ENCODE peak calls at places on chromosomes 2 and 18, in ten cellular contexts. W, M, U, X, Z, Q, K, G, A and S are unnamed samples.

GRCh38 chr2:210616074-210616473 is 59.7 kb downstream of the CPS1 start:
- DNase-seq in K (no peak), X (no peak), Z (no peak), W (no peak), A (no peak), G (no peak), Q (no peak), U (no peak), M (no peak), S (no peak)

GRCh38 chr18:28689591-28689990 is 512.7 kb upstream of the CDH2 start:
- DNase-seq in A (no peak), X (no peak), W (no peak), G (no peak), U (no peak), K (no peak), Z (no peak), M (no peak), Q (no peak), S (no peak)

GRCh38 chr2:1546023-1546591 is 132.8 kb downstream of the TPO start:
- DNase-seq in X (no peak), A (no peak), Z (peak), U (no peak), Q (peak), W (no peak), K (peak), M (peak), G (peak), S (no peak)

GRCh38 chr2:242069018-242069417 is 199.5 kb downstream of the RTP5 start:
- DNase-seq in U (no peak), W (no peak), Q (no peak), G (no peak), M (no peak), Z (no peak), X (no peak), K (no peak), A (no peak), S (no peak)

GRCh38 chr2:206311026-206311425 is 36.6 kb downstream of the ZDBF2 start:
- DNase-seq in A (no peak), K (no peak), Z (no peak), M (no peak), G (no peak), X (no peak), U (no peak), W (no peak), Q (no peak), S (no peak)

GRCh38 chr2:143926731-143927130 is 593.2 kb downstream of the ZEB2 start:
- DNase-seq in Q (no peak), X (no peak), U (no peak), A (no peak), Z (no peak), G (no peak), M (no peak), K (no peak), W (no peak), S (no peak)

GRCh38 chr18:59631583-59632181 is 65.5 kb downstream of the CCBE1 start:
- DNase-seq in W (no peak), X (no peak), Z (peak), M (no peak), U (no peak), A (no peak), Q (peak), K (no peak), G (peak), S (no peak)

GRCh38 chr2:98713332-98714015 is 17.5 kb downstream of the MGAT4A start:
- DNase-seq in K (no peak), Q (no peak), A (no peak), G (no peak), U (no peak), X (no peak), W (no peak), M (no peak), Z (no peak), S (no peak)

GRCh38 chr2:158388159-158388558 is 68.4 kb downstream of the CCDC148 start:
- DNase-seq in A (no peak), K (no peak), M (no peak), Q (no peak), U (no peak), Z (no peak), W (no peak), G (no peak), X (no peak), S (no peak)

GRCh38 chr2:96527052-96527964 is 9.2 kb upstream of the ARID5A start:
- DNase-seq in Q (peak), U (peak), G (peak), W (no peak), M (peak), Z (no peak), A (peak), K (no peak), X (peak), S (peak)